ENCODE peak calls at places on chromosomes 3 and 15, in eight cellular contexts. W is substantia nigra, U is HS-5, X is lower lobe of right lung, L is AG10803, M is naive B cell, P is WTC11, N is stomach. O is an unnamed sample.

GRCh38 chr3:71708478-71709098 is 16.6 kb downstream of the EIF4E3 start:
- DNase-seq in W (peak; percentile 66), U (no peak), X (peak; percentile 50), L (no peak), M (no peak), P (no peak), N (no peak), O (no peak)

GRCh38 chr3:194323785-194324735 is 27.1 kb downstream of the CPN2 start:
- DNase-seq in W (no peak), U (no peak), X (no peak), L (peak; percentile 64), M (no peak), P (no peak), N (no peak), O (peak; percentile 41)

GRCh38 chr3:23623841-23624240 is 181.9 kb upstream of the UBE2E1 start:
- DNase-seq in W (no peak), U (no peak), X (no peak), L (peak; percentile 19), M (no peak), P (no peak), N (no peak), O (no peak)

GRCh38 chr3:139797724-139798343 is 120.1 kb upstream of the NMNAT3 start:
- DNase-seq in W (peak; percentile 1), U (no peak), X (no peak), L (peak; percentile 10), M (no peak), P (peak; percentile 69), N (no peak), O (no peak)

GRCh38 chr3:46228259-46229222 is 13.7 kb upstream of the CCR3 start:
- DNase-seq in W (no peak), U (peak; percentile 92), X (no peak), L (peak; percentile 84), M (no peak), P (no peak), N (no peak), O (no peak)

GRCh38 chr3:102532901-102533300 is 98.1 kb downstream of the ZPLD1 start:
- DNase-seq in W (no peak), U (no peak), X (no peak), L (peak; percentile 40), M (no peak), P (no peak), N (no peak), O (no peak)

GRCh38 chr3:138591392-138591791 is 2.7 kb downstream of the CEP70 start:
- DNase-seq in W (no peak), U (no peak), X (no peak), L (no peak), M (no peak), P (no peak), N (no peak), O (no peak)

GRCh38 chr3:194231840-194232832 is 96.2 kb downstream of the HES1 start:
- DNase-seq in W (no peak), U (no peak), X (no peak), L (no peak), M (no peak), P (peak; percentile 55), N (no peak), O (no peak)

GRCh38 chr3:194998417-194998816 is 272.5 kb downstream of the XXYLT1 start:
- DNase-seq in W (no peak), U (no peak), X (no peak), L (no peak), M (no peak), P (no peak), N (no peak), O (no peak)

GRCh38 chr15:67076147-67076843 is 10.9 kb downstream of the SMAD3 start:
- DNase-seq in W (no peak), U (peak; percentile 47), X (no peak), L (no peak), M (peak; percentile 42), P (no peak), N (peak; percentile 58), O (peak; percentile 59)

GRCh38 chr3:123419850-123420292 is 29.0 kb downstream of the ADCY5 start:
- DNase-seq in W (peak; percentile 83), U (no peak), X (no peak), L (no peak), M (no peak), P (no peak), N (no peak), O (no peak)

GRCh38 chr3:17910922-17911321 is 168.5 kb upstream of the TBC1D5 start:
- DNase-seq in W (no peak), U (no peak), X (no peak), L (no peak), M (peak; percentile 14), P (no peak), N (no peak), O (no peak)

GRCh38 chr3:141230293-141230692 is 1.3 kb upstream of the PXYLP1 start:
- DNase-seq in W (no peak), U (no peak), X (no peak), L (no peak), M (no peak), P (no peak), N (no peak), O (no peak)

GRCh38 chr3:194503101-194503531 is 16.3 kb upstream of the ATP13A3 start:
- DNase-seq in W (no peak), U (peak; percentile 51), X (no peak), L (no peak), M (no peak), P (no peak), N (no peak), O (no peak)

GRCh38 chr3:126127904-126128303 is 44.0 kb upstream of the SLC41A3 start:
- DNase-seq in W (no peak), U (no peak), X (peak; percentile 30), L (no peak), M (no peak), P (no peak), N (peak; percentile 18), O (no peak)

GRCh38 chr15:77838061-77838460 is 205.3 kb upstream of the LINGO1 start:
- DNase-seq in W (no peak), U (no peak), X (peak; percentile 24), L (no peak), M (no peak), P (no peak), N (no peak), O (no peak)

GRCh38 chr3:172280406-172281051 is 167.7 kb downstream of the GHSR start:
- DNase-seq in W (no peak), U (peak; percentile 58), X (no peak), L (peak; percentile 81), M (no peak), P (no peak), N (no peak), O (no peak)

GRCh38 chr15:39317225-39317624 is 263.7 kb upstream of the THBS1 start:
- DNase-seq in W (no peak), U (no peak), X (no peak), L (peak; percentile 33), M (no peak), P (no peak), N (no peak), O (no peak)

GRCh38 chr15:51267714-51268105 is 70.7 kb downstream of the CYP19A1 start:
- DNase-seq in W (peak; percentile 17), U (no peak), X (peak; percentile 50), L (no peak), M (no peak), P (peak; percentile 29), N (no peak), O (no peak)

GRCh38 chr3:150020527-150020926 is 49.8 kb upstream of the PFN2 start:
- DNase-seq in W (no peak), U (peak; percentile 65), X (no peak), L (peak; percentile 45), M (no peak), P (no peak), N (no peak), O (no peak)

GRCh38 chr3:183545688-183546087 is 9.8 kb downstream of the KLHL6 start:
- DNase-seq in W (no peak), U (no peak), X (no peak), L (no peak), M (no peak), P (no peak), N (no peak), O (no peak)

O was measured in germinal center.